ENCODE peak calls at places on chromosomes 5 and 9, in four cellular contexts. J is HCT116, H is HepG2, O is H1. A is an unnamed sample.

GRCh38 chr9:90508940-90509339 is 133.7 kb downstream of the DIRAS2 start:
- DNase-seq in J (no peak), O (no peak), H (no peak), A (no peak)

GRCh38 chr9:131013771-131014676 is 5.0 kb downstream of the LAMC3 start:
- DNase-seq in H (no peak), O (no peak), J (no peak), A (no peak)

GRCh38 chr9:19162956-19163355 is 35.7 kb upstream of the PLIN2 start:
- DNase-seq in O (no peak), J (no peak), H (no peak), A (no peak)

GRCh38 chr5:82356808-82357671 is 78.9 kb upstream of the RPS23 start:
- DNase-seq in H (peak; percentile 93), O (no peak), J (peak; percentile 98), A (peak; percentile 77)

GRCh38 chr5:154467655-154468354 is 10.2 kb downstream of the HAND1 start:
- DNase-seq in J (peak; percentile 47), H (peak; percentile 31), O (peak; percentile 96), A (peak; percentile 86)

GRCh38 chr9:130215341-130216119 is 43.3 kb downstream of the NCS1 start:
- DNase-seq in J (no peak), H (no peak), O (no peak), A (no peak)

GRCh38 chr5:156379198-156379597 is 52.2 kb downstream of the SGCD start:
- DNase-seq in O (no peak), H (no peak), J (no peak), A (no peak)

GRCh38 chr9:120662513-120662912 is 51.8 kb downstream of the MEGF9 start:
- DNase-seq in H (no peak), O (no peak), J (no peak), A (no peak)

GRCh38 chr9:128408963-128409431 is 11.7 kb upstream of the CERCAM start:
- DNase-seq in H (no peak), O (no peak), J (no peak), A (no peak)

DNA sequence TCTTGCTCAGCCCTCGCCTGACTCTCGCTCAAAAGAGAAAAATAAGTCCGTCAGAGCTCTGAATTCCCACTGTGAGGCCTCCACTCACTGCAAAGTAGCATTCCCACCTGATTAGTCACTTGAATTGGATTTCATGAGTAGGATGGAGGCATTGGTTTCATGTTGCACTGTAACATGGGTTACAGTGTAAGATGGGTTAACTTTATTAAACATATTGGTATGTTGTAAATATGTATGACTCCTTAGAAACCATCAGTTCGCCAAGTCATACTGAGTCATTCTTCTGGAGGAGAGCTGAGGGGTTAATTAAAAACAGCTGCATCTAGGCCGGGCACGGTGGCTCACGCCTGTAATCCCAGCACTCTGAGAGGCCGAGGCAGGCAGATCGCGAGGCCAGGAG is 93.8 kb upstream of the BNC2 start:
- DNase-seq in J (peak; percentile 8), H (no peak), O (no peak), A (no peak)
- TF ChIP-seq FOSL1 in J (peak; percentile 18), H (no peak), O (no peak), A (no peak)

DNA sequence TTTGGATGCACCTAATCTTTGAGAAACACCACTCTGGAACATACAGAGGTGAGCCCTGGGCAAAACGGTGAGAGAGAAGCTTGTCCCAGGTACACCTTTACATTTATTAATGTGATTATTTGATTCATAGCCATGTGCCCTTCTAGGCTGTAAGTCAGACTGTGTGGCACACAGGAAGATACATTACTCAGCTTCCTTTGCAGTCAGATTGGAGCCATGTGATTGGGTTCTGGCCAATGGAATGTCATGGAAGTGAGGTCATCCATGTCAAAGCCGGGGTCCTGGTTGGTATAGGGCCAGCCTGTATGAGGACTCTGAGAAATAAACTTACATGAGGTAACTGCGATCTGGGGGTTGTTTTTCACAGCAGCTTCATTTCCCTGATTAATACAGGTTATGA is 106.8 kb upstream of the CD180 start:
- DNase-seq in J (no peak), O (no peak), H (no peak), A (no peak)
- TF ChIP-seq FOSL1 in J (no peak), O (no peak), H (no peak), A (no peak)

DNA sequence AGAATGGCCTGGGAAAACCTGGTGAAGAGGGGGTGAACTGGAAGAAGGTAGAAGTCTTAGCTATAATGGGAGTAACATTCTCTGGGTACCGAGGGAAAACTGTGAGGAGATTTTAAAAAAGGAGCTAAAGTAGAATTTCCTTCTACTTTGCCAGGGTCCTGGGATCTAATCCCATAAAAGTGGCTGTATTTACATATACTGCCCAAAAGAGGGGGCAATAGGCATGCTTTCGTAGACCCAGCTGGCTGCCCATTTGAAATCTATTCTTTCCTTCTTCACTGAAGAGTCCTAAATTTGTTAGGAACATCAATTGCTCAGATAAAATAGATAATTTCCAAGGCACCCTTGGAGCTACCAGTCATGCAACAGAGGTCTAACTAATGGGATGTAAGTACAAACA is 159.2 kb downstream of the CDC42SE2 start:
- DNase-seq in O (no peak), H (peak; percentile 15), J (no peak), A (peak; percentile 20)
- TF ChIP-seq FOSL1 in O (no peak), H (no peak), J (no peak), A (no peak)

GRCh38 chr9:134178781-134179551 is 14.6 kb upstream of the RNU6ATAC start:
- DNase-seq in J (no peak), O (no peak), H (no peak), A (no peak)
- TF ChIP-seq FOSL1 in J (no peak), O (no peak), H (no peak), A (no peak)